ENCODE peak calls at places on chromosomes 12 and 14, in nine cellular contexts. P is psoas muscle, U is heart right ventricle, F is upper lobe of right lung, B is Peyer's patch, D is cardiac muscle cell, T is IMR-90, Y is HCT116, G is aorta. R is an unnamed sample.

GRCh38 chr12:75908961-75909699 is 122.4 kb downstream of the PHLDA1 start:
- DNase-seq in P (peak; percentile 57), U (peak; percentile 66), F (no peak), B (no peak), D (no peak), T (peak; percentile 82), Y (no peak), G (peak; percentile 58), R (no peak)

GRCh38 chr14:102029956-102030355 is 56.9 kb downstream of the HSP90AA1 start:
- DNase-seq in P (no peak), U (no peak), F (no peak), B (no peak), D (no peak), T (peak; percentile 90), Y (no peak), G (no peak), R (no peak)

GRCh38 chr12:91667698-91668097 is 477.9 kb downstream of the BTG1 start:
- DNase-seq in P (no peak), U (no peak), F (no peak), B (no peak), D (no peak), T (no peak), Y (no peak), G (no peak), R (no peak)

GRCh38 chr14:93965968-93966474 is 10.3 kb downstream of the ASB2 start:
- DNase-seq in P (no peak), U (no peak), F (no peak), B (no peak), D (no peak), T (no peak), Y (no peak), G (no peak), R (no peak)

GRCh38 chr12:89962648-89963047 is 254.0 kb upstream of the ATP2B1 start:
- DNase-seq in P (no peak), U (no peak), F (no peak), B (no peak), D (no peak), T (no peak), Y (no peak), G (no peak), R (no peak)

GRCh38 chr14:103628221-103628683 is 759 bp upstream of the KLC1 start:
- DNase-seq in P (peak; percentile 85), U (peak; percentile 83), F (peak; percentile 90), B (peak; percentile 44), D (peak; percentile 52), T (peak; percentile 79), Y (peak; percentile 39), G (peak; percentile 91), R (peak; percentile 41)

GRCh38 chr14:64556526-64556925 is 6.8 kb downstream of the PPP1R36 start:
- DNase-seq in P (no peak), U (no peak), F (no peak), B (no peak), D (no peak), T (peak; percentile 92), Y (no peak), G (no peak), R (no peak)

GRCh38 chr14:104677506-104678332 is 11.7 kb upstream of the INF2 start:
- DNase-seq in P (peak; percentile 81), U (peak; percentile 82), F (peak; percentile 89), B (peak; percentile 74), D (peak; percentile 55), T (peak; percentile 81), Y (no peak), G (peak; percentile 92), R (peak; percentile 84)

GRCh38 chr12:43148711-43149110 is 403.3 kb downstream of the ADAMTS20 start:
- DNase-seq in P (no peak), U (no peak), F (no peak), B (no peak), D (no peak), T (no peak), Y (no peak), G (no peak), R (no peak)

GRCh38 chr14:95699397-95699796 is 13.2 kb downstream of the TCL1B start:
- DNase-seq in P (no peak), U (no peak), F (no peak), B (no peak), D (no peak), T (no peak), Y (no peak), G (no peak), R (no peak)

DNA sequence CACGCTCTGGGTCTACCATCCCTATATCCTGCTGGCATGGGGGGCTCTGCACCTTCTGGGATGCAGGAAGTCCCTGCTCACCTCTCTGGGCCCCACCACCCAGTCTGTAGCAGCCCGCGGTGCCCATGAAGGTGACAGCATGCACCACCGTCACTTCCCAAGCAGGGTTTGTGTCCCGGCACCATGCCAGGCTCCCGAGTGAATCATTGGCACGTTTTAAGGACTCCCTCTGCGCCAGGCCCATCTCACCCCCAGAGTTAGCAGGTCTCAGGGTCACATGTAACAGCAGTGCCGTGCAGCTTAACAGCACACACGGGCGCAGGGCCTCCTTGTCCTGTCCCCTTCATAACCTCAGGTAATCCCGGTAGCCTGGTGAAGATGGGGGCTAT is 19.9 kb downstream of the SETD1B start:
- DNase-seq in P (peak; percentile 55), U (no peak), F (no peak), B (no peak), D (no peak), T (no peak), Y (no peak), G (no peak), R (no peak)
- H3K36me3 ChIP-seq in P (peaks cover 7% of the 10 kb centered on the region), U (peaks cover 98% of the 10 kb centered on the region), F (peaks cover 91% of the 10 kb centered on the region), B (peaks cover 100% of the 10 kb centered on the region), D (peaks cover 34% of the 10 kb centered on the region), T (peaks cover 68% of the 10 kb centered on the region), Y (peaks cover 34% of the 10 kb centered on the region), G (no peaks in the 10 kb centered on the region), R (peaks cover 73% of the 10 kb centered on the region)

DNA sequence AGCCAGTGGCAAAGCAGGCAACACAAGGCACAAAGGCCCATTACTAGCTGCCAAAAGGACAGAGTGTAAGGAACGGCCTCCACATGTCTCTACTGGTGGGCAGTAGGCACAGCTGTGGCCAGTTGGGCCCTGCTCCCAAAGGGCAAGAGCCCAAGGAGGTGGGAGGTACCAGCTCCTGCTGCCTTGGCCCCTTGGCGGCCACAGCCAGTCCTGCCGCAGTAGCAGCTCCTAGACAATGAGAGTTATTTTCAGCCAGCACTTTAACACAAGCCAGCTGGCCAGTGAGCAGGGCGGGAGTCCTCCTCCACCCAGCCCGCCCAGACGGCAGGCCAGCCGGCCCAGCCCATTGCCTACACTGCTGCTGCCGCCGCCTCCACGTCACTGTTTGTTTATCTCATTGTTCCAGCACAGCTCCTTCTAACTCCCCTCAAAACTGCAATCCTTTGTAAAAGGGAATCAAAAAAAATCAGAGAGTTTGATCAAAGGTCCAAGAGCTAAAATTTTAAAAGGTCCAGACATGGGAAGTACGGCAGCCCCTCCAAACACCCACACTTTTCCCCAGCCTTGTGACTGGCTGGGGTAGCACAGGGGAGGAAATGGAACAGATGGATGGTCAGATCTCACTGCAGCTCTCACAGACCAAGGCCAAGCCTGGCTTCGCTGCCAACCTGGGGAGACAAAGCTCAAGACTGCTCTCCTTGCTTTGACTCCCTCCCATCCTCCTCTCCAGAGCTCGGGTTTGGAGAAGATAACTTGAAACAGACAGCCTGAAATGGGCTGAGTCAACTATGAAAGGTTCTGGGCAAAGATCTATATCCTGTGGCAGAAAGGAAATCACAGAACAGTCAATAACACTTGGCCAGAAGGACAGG is 33.5 kb downstream of the FMNL3 start:
- DNase-seq in P (peak; percentile 89), U (peak; percentile 91), F (peak; percentile 91), B (peak; percentile 62), D (peak; percentile 89), T (peak; percentile 94), Y (no peak), G (peak; percentile 95), R (peak; percentile 73)
- H3K4me1 ChIP-seq in P (peaks cover 59% of the 10 kb centered on the region), U (peaks cover 90% of the 10 kb centered on the region), F (peaks cover 60% of the 10 kb centered on the region), B (peaks cover 51% of the 10 kb centered on the region), D (peaks cover 41% of the 10 kb centered on the region), T (peaks cover 37% of the 10 kb centered on the region), Y (no peaks in the 10 kb centered on the region), G (peaks cover 4% of the 10 kb centered on the region), R (peaks cover 6% of the 10 kb centered on the region)

GRCh38 chr12:111436266-111436665 is 30.5 kb downstream of the SH2B3 start:
- DNase-seq in P (no peak), U (no peak), F (no peak), B (no peak), D (no peak), T (no peak), Y (no peak), G (no peak), R (no peak)

GRCh38 chr12:111435661-111436201 is 30.0 kb downstream of the SH2B3 start:
- DNase-seq in P (no peak), U (no peak), F (no peak), B (peak; percentile 51), D (no peak), T (no peak), Y (no peak), G (no peak), R (no peak)

GRCh38 chr12:111437816-111438454 is 32.2 kb downstream of the SH2B3 start:
- DNase-seq in P (no peak), U (no peak), F (no peak), B (peak; percentile 43), D (no peak), T (peak; percentile 88), Y (no peak), G (peak; percentile 81), R (no peak)

GRCh38 chr12:111438501-111438900 is 32.8 kb downstream of the SH2B3 start:
- DNase-seq in P (no peak), U (peak; percentile 56), F (no peak), B (peak; percentile 76), D (no peak), T (peak; percentile 51), Y (no peak), G (peak; percentile 75), R (peak; percentile 35)

GRCh38 chr12:111436811-111437210 is 31.1 kb downstream of the SH2B3 start:
- DNase-seq in P (no peak), U (no peak), F (no peak), B (no peak), D (no peak), T (no peak), Y (no peak), G (no peak), R (no peak)
- H3K36me3 ChIP-seq in P (no peaks in the 10 kb centered on the region), U (peaks cover 19% of the 10 kb centered on the region), F (peaks cover 5% of the 10 kb centered on the region), B (no peaks in the 10 kb centered on the region), D (no peaks in the 10 kb centered on the region), T (peaks cover 2% of the 10 kb centered on the region), Y (no peaks in the 10 kb centered on the region), G (no peaks in the 10 kb centered on the region), R (no peaks in the 10 kb centered on the region)

GRCh38 chr14:39454906-39455539 is 22.8 kb upstream of the FBXO33 start:
- DNase-seq in P (no peak), U (no peak), F (no peak), B (no peak), D (peak; percentile 38), T (no peak), Y (no peak), G (no peak), R (no peak)

GRCh38 chr14:39447155-39447554 is 14.9 kb upstream of the FBXO33 start:
- DNase-seq in P (no peak), U (no peak), F (no peak), B (no peak), D (no peak), T (no peak), Y (no peak), G (no peak), R (no peak)

GRCh38 chr14:39456702-39457250 is 24.5 kb upstream of the FBXO33 start:
- DNase-seq in P (no peak), U (no peak), F (no peak), B (no peak), D (no peak), T (no peak), Y (no peak), G (no peak), R (no peak)

GRCh38 chr14:39452680-39453079 is 20.4 kb upstream of the FBXO33 start:
- DNase-seq in P (no peak), U (no peak), F (no peak), B (no peak), D (no peak), T (no peak), Y (no peak), G (no peak), R (no peak)

GRCh38 chr14:39451811-39452210 is 19.6 kb upstream of the FBXO33 start:
- DNase-seq in P (no peak), U (no peak), F (no peak), B (no peak), D (no peak), T (no peak), Y (no peak), G (no peak), R (no peak)
- H3K4me1 ChIP-seq in P (no peaks in the 10 kb centered on the region), U (no peaks in the 10 kb centered on the region), F (no peaks in the 10 kb centered on the region), B (no peaks in the 10 kb centered on the region), D (peaks cover 42% of the 10 kb centered on the region), T (no peaks in the 10 kb centered on the region), Y (no peaks in the 10 kb centered on the region), G (no peaks in the 10 kb centered on the region), R (no peaks in the 10 kb centered on the region)

R was measured in HAP-1.